ENCODE peak calls at places on chromosomes 13 and 19, in seven cellular contexts. V is GM13976, P is cardiac muscle cell, X is H1, Q is K562, S is AG09319, M is nephron progenitor cell. F is an unnamed sample.

GRCh38 chr13:98190889-98191444 is 13.9 kb upstream of the RNF113B start:
- DNase-seq in V (no peak), P (no peak), X (no peak), Q (no peak), S (no peak), M (no peak), F (no peak)

GRCh38 chr19:51724543-51724942 is 752 bp upstream of the HAS1 start:
- DNase-seq in V (no peak), P (peak), X (no peak), Q (no peak), S (no peak), M (no peak), F (no peak)

GRCh38 chr13:76878043-76878442 is 8.2 kb downstream of the KCTD12 start:
- DNase-seq in V (no peak), P (no peak), X (no peak), Q (no peak), S (no peak), M (no peak), F (no peak)

GRCh38 chr19:5694952-5695648 is 5.0 kb downstream of the RPL36 start:
- DNase-seq in V (no peak), P (no peak), X (no peak), Q (no peak), S (no peak), M (no peak), F (no peak)

GRCh38 chr19:35266904-35267817 is 1.6 kb upstream of the USF2 start:
- DNase-seq in V (no peak), P (no peak), X (peak), Q (peak), S (no peak), M (peak), F (peak)

GRCh38 chr13:31881495-31881882 is 142.2 kb downstream of the RXFP2 start:
- DNase-seq in V (no peak), P (no peak), X (no peak), Q (no peak), S (no peak), M (no peak), F (no peak)

GRCh38 chr13:77728265-77728966 is 30.9 kb downstream of the SLAIN1 start:
- DNase-seq in V (no peak), P (no peak), X (no peak), Q (no peak), S (no peak), M (no peak), F (no peak)

GRCh38 chr19:16398530-16399241 is 73.1 kb downstream of the EPS15L1 start:
- DNase-seq in V (no peak), P (peak), X (no peak), Q (no peak), S (no peak), M (no peak), F (no peak)

GRCh38 chr13:80618777-80619176 is 277.9 kb upstream of the SPRY2 start:
- DNase-seq in V (no peak), P (peak), X (no peak), Q (no peak), S (no peak), M (no peak), F (no peak)

GRCh38 chr13:97975851-97976550 is 22.5 kb downstream of the IPO5 start:
- DNase-seq in V (peak), P (peak), X (peak), Q (peak), S (peak), M (peak), F (peak)

GRCh38 chr19:4534836-4535658 is at the start of gene PLIN5:
- DNase-seq in V (peak), P (peak), X (peak), Q (peak), S (no peak), M (peak), F (peak)

GRCh38 chr13:23516706-23517105 is 53.5 kb upstream of the TNFRSF19 start:
- DNase-seq in V (no peak), P (peak), X (no peak), Q (no peak), S (no peak), M (no peak), F (no peak)

GRCh38 chr19:47124937-47125668 is 5.5 kb upstream of the SAE1 start:
- DNase-seq in V (peak), P (peak), X (no peak), Q (peak), S (no peak), M (no peak), F (no peak)

GRCh38 chr19:39192846-39193245 is 3.9 kb upstream of the NCCRP1 start:
- DNase-seq in V (no peak), P (no peak), X (no peak), Q (no peak), S (no peak), M (no peak), F (no peak)

GRCh38 chr19:14023404-14024235 is 4.3 kb upstream of the RLN3 start:
- DNase-seq in V (no peak), P (peak), X (peak), Q (peak), S (no peak), M (peak), F (peak)

GRCh38 chr13:99018418-99019180 is 40.7 kb upstream of the DOCK9 start:
- DNase-seq in V (no peak), P (peak), X (no peak), Q (no peak), S (no peak), M (no peak), F (no peak)

GRCh38 chr13:19685445-19685844 is 52.0 kb downstream of the MPHOSPH8 start:
- DNase-seq in V (no peak), P (no peak), X (no peak), Q (no peak), S (no peak), M (no peak), F (no peak)

GRCh38 chr19:31675187-31675913 is 326.1 kb upstream of the TSHZ3 start:
- DNase-seq in V (no peak), P (peak), X (no peak), Q (no peak), S (no peak), M (no peak), F (no peak)

GRCh38 chr19:50829801-50830200 is 3.6 kb downstream of the KLK15 start:
- DNase-seq in V (no peak), P (no peak), X (no peak), Q (no peak), S (no peak), M (no peak), F (no peak)

GRCh38 chr19:3976495-3977241 is 5.8 kb upstream of the DAPK3 start:
- DNase-seq in V (no peak), P (peak), X (peak), Q (no peak), S (no peak), M (no peak), F (no peak)

GRCh38 chr13:32272021-32272695 is 43.0 kb downstream of the ZAR1L start:
- DNase-seq in V (no peak), P (peak), X (no peak), Q (no peak), S (no peak), M (no peak), F (peak)

GRCh38 chr13:107203146-107203847 is 635.4 kb upstream of the ARGLU1 start:
- DNase-seq in V (peak), P (peak), X (peak), Q (no peak), S (no peak), M (peak), F (no peak)
- TF ChIP-seq CTCF in V (peak), P (peak), X (peak), Q (peak), S (peak), M (peak), F (no peak)

GRCh38 chr13:112968910-112969691 is at the start of gene MCF2L:
- DNase-seq in V (peak), P (peak), X (peak), Q (no peak), S (peak), M (peak), F (peak)
- TF ChIP-seq CTCF in V (no peak), P (peak), X (no peak), Q (no peak), S (peak), M (no peak), F (no peak)

GRCh38 chr13:50537029-50537428 is 306.5 kb downstream of the DLEU7 start:
- DNase-seq in V (no peak), P (no peak), X (no peak), Q (no peak), S (no peak), M (no peak), F (no peak)
- TF ChIP-seq CTCF in V (no peak), P (no peak), X (no peak), Q (no peak), S (no peak), M (no peak), F (no peak)

DNA sequence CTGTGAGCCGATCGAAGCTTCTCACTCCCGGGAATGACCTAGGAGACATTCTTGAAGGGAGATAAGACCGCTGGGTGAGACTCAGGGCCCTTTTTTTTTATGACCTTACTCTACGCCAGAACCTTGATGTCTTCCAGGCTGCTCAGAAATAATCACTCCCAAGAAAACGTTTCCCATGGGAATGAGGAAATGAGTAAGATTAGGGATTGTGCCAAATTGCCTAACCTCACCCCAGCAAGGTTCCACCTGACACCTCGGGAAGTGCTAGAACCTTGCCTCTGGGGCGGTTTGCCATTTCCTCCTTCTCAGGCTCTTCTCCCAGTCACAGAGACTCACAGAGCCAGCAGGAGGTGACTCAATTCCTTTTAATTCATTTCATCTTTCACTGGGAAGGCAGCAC is 2.3 kb downstream of the SLC46A3 start:
- DNase-seq in V (no peak), P (peak), X (no peak), Q (no peak), S (no peak), M (no peak), F (no peak)
- TF ChIP-seq CTCF in V (no peak), P (no peak), X (no peak), Q (no peak), S (no peak), M (no peak), F (no peak)